ENCODE peak calls at places on chromosomes 1 and 21, in nine cellular contexts. M is upper lobe of right lung; Y is mucosa of descending colon; V is fibroblast of lung; Z is spleen; F is neuronal stem cell; A is Peyer's patch; H is transverse colon; G is CD4-positive, CD25-positive, alpha-beta regulatory T cell. U is an unnamed sample.

GRCh38 chr1:168613689-168614655 is 37.6 kb downstream of the XCL1 start:
- DNase-seq in A (no peak), M (no peak), H (no peak), V (peak; percentile 62), F (no peak), Y (no peak), G (no peak), Z (no peak), U (no peak)

GRCh38 chr1:29849038-29849750 is 612.9 kb downstream of the PTPRU start:
- DNase-seq in F (peak; percentile 30), M (no peak), H (peak; percentile 28), G (peak; percentile 52), Z (peak; percentile 29), Y (peak; percentile 73), A (no peak), V (peak; percentile 32), U (peak; percentile 50)

GRCh38 chr1:58358311-58358710 is 188.2 kb downstream of the OMA1 start:
- DNase-seq in F (no peak), V (peak; percentile 28), Z (no peak), H (no peak), Y (no peak), G (no peak), M (no peak), A (no peak), U (peak; percentile 16)

GRCh38 chr1:41870076-41870562 is 48.6 kb downstream of the HIVEP3 start:
- DNase-seq in F (no peak), H (no peak), Y (no peak), V (peak; percentile 34), G (no peak), Z (no peak), M (no peak), A (no peak), U (no peak)

GRCh38 chr1:178689769-178690168 is 35.3 kb upstream of the RALGPS2 start:
- DNase-seq in H (no peak), F (no peak), Y (no peak), A (no peak), M (no peak), Z (no peak), V (peak; percentile 39), G (no peak), U (no peak)

GRCh38 chr1:240239309-240239708 is 147.6 kb downstream of the FMN2 start:
- DNase-seq in G (no peak), M (no peak), F (no peak), Z (no peak), H (no peak), Y (no peak), V (no peak), A (no peak), U (no peak)

GRCh38 chr1:172339840-172340239 is 80.6 kb upstream of the C1orf105 start:
- DNase-seq in A (no peak), Z (no peak), M (no peak), F (no peak), G (no peak), V (no peak), H (no peak), Y (no peak), U (no peak)

GRCh38 chr1:6409053-6409452 is 10.7 kb downstream of the HES2 start:
- DNase-seq in Z (no peak), M (no peak), G (no peak), A (no peak), H (no peak), V (no peak), F (no peak), Y (no peak), U (no peak)

GRCh38 chr21:46151989-46152938 is 3.1 kb downstream of the FTCD start:
- DNase-seq in M (peak; percentile 52), Y (peak; percentile 0), H (no peak), G (no peak), F (no peak), V (no peak), A (peak; percentile 31), Z (peak; percentile 54), U (no peak)

GRCh38 chr1:190658907-190659306 is 181.2 kb upstream of the BRINP3 start:
- DNase-seq in G (no peak), Y (no peak), Z (no peak), A (no peak), H (no peak), F (no peak), V (peak; percentile 10), M (no peak), U (no peak)

GRCh38 chr1:235918032-235918431 is 51.3 kb upstream of the LYST start:
- DNase-seq in Z (no peak), F (no peak), H (no peak), Y (no peak), G (no peak), V (no peak), A (no peak), M (no peak), U (no peak)

GRCh38 chr21:32599146-32599925 is 12.8 kb downstream of the CFAP298 start:
- DNase-seq in M (no peak), H (no peak), Z (peak; percentile 67), F (no peak), A (no peak), G (no peak), V (no peak), Y (no peak), U (no peak)

GRCh38 chr1:206769331-206769731 is 1.2 kb upstream of the IL19 start:
- DNase-seq in F (no peak), G (peak; percentile 87), Z (peak; percentile 84), V (no peak), A (no peak), Y (no peak), M (no peak), H (peak; percentile 35), U (no peak)

GRCh38 chr1:170562644-170563338 is 30.8 kb downstream of the GORAB start:
- DNase-seq in Y (peak; percentile 12), V (peak; percentile 92), G (peak; percentile 80), Z (no peak), H (no peak), A (no peak), M (peak; percentile 57), F (no peak), U (peak; percentile 68)

GRCh38 chr1:26733982-26734381 is 38.2 kb downstream of the ARID1A start:
- DNase-seq in M (no peak), V (peak; percentile 72), G (peak; percentile 25), F (no peak), Z (no peak), H (no peak), A (no peak), Y (no peak), U (no peak)

GRCh38 chr1:100036718-100037664 is 67.2 kb downstream of the SLC35A3 start:
- DNase-seq in V (peak; percentile 47), Z (no peak), Y (peak; percentile 12), M (no peak), F (no peak), G (peak; percentile 30), A (no peak), H (peak; percentile 12), U (peak; percentile 56)

GRCh38 chr21:25967566-25968438 is 202.8 kb downstream of the APP start:
- DNase-seq in M (no peak), Y (no peak), G (peak; percentile 58), Z (no peak), F (no peak), V (no peak), A (no peak), H (no peak), U (no peak)

GRCh38 chr1:66351474-66351873 is 182.5 kb upstream of the SGIP1 start:
- DNase-seq in F (no peak), M (no peak), Y (no peak), Z (no peak), A (no peak), V (no peak), G (no peak), H (no peak), U (no peak)
- H3K4me1 ChIP-seq in F (peaks cover 51% of the 10 kb centered on the region), M (peaks cover 53% of the 10 kb centered on the region), Y (peaks cover 16% of the 10 kb centered on the region), Z (peaks cover 86% of the 10 kb centered on the region), A (no peaks in the 10 kb centered on the region), V (no peaks in the 10 kb centered on the region), G (peaks cover 99% of the 10 kb centered on the region), H (peaks cover 61% of the 10 kb centered on the region), U (no peaks in the 10 kb centered on the region)

DNA sequence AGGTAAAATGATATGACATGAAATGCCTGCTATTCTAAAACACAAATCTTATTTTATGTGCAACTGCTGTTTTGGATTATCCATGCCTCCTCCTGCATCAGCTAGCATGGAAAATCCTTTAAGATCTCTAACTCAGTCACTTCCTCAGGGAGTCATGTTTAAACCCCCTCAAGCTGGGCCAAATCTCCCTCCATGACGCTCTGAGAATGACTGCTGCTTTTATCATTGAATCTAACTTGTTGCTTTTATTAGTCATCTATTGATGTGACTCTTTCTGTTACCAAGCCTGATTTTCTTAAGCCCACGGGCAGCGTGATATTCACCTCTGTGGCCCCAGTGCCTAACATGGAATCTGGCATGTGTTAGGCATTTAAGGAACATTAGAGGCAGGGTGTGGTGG is 324.8 kb downstream of the DISC1 start:
- DNase-seq in G (no peak), A (no peak), Z (no peak), H (no peak), M (no peak), F (no peak), V (no peak), Y (no peak), U (no peak)
- H3K4me1 ChIP-seq in G (no peaks in the 10 kb centered on the region), A (no peaks in the 10 kb centered on the region), Z (no peaks in the 10 kb centered on the region), H (no peaks in the 10 kb centered on the region), M (peaks cover 2% of the 10 kb centered on the region), F (peaks cover 10% of the 10 kb centered on the region), V (no peaks in the 10 kb centered on the region), Y (no peaks in the 10 kb centered on the region), U (no peaks in the 10 kb centered on the region)

DNA sequence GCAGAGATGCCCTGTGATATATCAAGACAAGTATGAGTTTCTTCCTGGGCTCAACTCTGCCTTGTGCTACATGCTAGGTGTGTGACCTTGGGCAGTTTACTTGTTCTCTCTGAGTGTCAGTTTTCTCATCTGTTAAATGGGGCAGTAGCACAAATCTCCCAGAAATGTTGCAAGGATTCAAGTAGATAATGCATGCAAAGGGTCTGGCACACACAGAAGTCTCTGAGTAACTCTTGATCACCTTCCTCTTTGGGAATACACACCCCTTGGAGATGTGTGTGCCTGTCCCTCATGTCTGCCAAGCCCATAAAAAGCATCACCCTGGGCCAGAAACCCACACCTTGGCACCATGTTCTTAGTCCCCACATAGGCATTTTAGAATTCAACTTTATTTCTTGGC is 118.3 kb upstream of the IPO9 start:
- DNase-seq in Z (no peak), Y (no peak), V (no peak), G (no peak), H (no peak), F (no peak), M (no peak), A (no peak), U (no peak)
- H3K4me1 ChIP-seq in Z (peaks cover 50% of the 10 kb centered on the region), Y (peaks cover 24% of the 10 kb centered on the region), V (peaks cover 70% of the 10 kb centered on the region), G (no peaks in the 10 kb centered on the region), H (peaks cover 55% of the 10 kb centered on the region), F (peaks cover 13% of the 10 kb centered on the region), M (peaks cover 52% of the 10 kb centered on the region), A (no peaks in the 10 kb centered on the region), U (peaks cover 37% of the 10 kb centered on the region)

GRCh38 chr1:155012760-155013602 is 10.4 kb downstream of the ZBTB7B start:
- DNase-seq in H (no peak), Z (peak; percentile 69), G (no peak), F (no peak), A (no peak), M (no peak), V (no peak), Y (no peak), U (no peak)
- H3K4me1 ChIP-seq in H (peaks cover 79% of the 10 kb centered on the region), Z (peaks cover 100% of the 10 kb centered on the region), G (peaks cover 100% of the 10 kb centered on the region), F (peaks cover 17% of the 10 kb centered on the region), A (peaks cover 49% of the 10 kb centered on the region), M (peaks cover 65% of the 10 kb centered on the region), V (peaks cover 7% of the 10 kb centered on the region), Y (peaks cover 68% of the 10 kb centered on the region), U (peaks cover 37% of the 10 kb centered on the region)

U was measured in hepatocyte.